ENCODE peak calls at places on chromosome 5, in six cellular contexts. One of them, this sample, is unnamed.

GRCh38 chr5:108989761-108990392 is 242.2 kb downstream of the FER start:
- DNase-seq in non-pigmented ciliary epithelial cell: peak
- DNase-seq in WTC11: no peak
- DNase-seq in PC-9: no peak
- DNase-seq in T follicular helper cell: no peak
- DNase-seq in posterior cingulate gyrus: no peak
- DNase-seq in this sample: no peak

GRCh38 chr5:82418608-82418950 is 140.4 kb upstream of the RPS23 start:
- DNase-seq in posterior cingulate gyrus: no peak
- DNase-seq in T follicular helper cell: no peak
- DNase-seq in PC-9: no peak
- DNase-seq in non-pigmented ciliary epithelial cell: no peak
- DNase-seq in WTC11: no peak
- DNase-seq in this sample: no peak

GRCh38 chr5:6652025-6652424 is 18.8 kb downstream of the SRD5A1 start:
- DNase-seq in posterior cingulate gyrus: no peak
- DNase-seq in PC-9: no peak
- DNase-seq in WTC11: no peak
- DNase-seq in T follicular helper cell: no peak
- DNase-seq in non-pigmented ciliary epithelial cell: no peak
- DNase-seq in this sample: no peak

GRCh38 chr5:168920019-168920813 is 341.0 kb upstream of the PANK3 start:
- DNase-seq in posterior cingulate gyrus: no peak
- DNase-seq in non-pigmented ciliary epithelial cell: no peak
- DNase-seq in WTC11: no peak
- DNase-seq in T follicular helper cell: no peak
- DNase-seq in PC-9: no peak
- DNase-seq in this sample: no peak

GRCh38 chr5:159135896-159136531 is 36.3 kb upstream of the EBF1 start:
- DNase-seq in T follicular helper cell: no peak
- DNase-seq in WTC11: no peak
- DNase-seq in PC-9: no peak
- DNase-seq in non-pigmented ciliary epithelial cell: peak
- DNase-seq in posterior cingulate gyrus: no peak
- DNase-seq in this sample: peak

GRCh38 chr5:139108056-139108811 is 89.9 kb downstream of the SIL1 start:
- DNase-seq in T follicular helper cell: no peak
- DNase-seq in non-pigmented ciliary epithelial cell: peak
- DNase-seq in WTC11: no peak
- DNase-seq in posterior cingulate gyrus: no peak
- DNase-seq in PC-9: no peak
- DNase-seq in this sample: no peak

GRCh38 chr5:160083012-160083436 is 36.2 kb downstream of the PWWP2A start:
- DNase-seq in PC-9: peak
- DNase-seq in WTC11: no peak
- DNase-seq in posterior cingulate gyrus: no peak
- DNase-seq in non-pigmented ciliary epithelial cell: peak
- DNase-seq in T follicular helper cell: no peak
- DNase-seq in this sample: peak

GRCh38 chr5:65927497-65928340 is 1.3 kb downstream of the ERBIN start:
- DNase-seq in non-pigmented ciliary epithelial cell: no peak
- DNase-seq in WTC11: no peak
- DNase-seq in PC-9: peak
- DNase-seq in T follicular helper cell: no peak
- DNase-seq in posterior cingulate gyrus: no peak
- DNase-seq in this sample: peak

GRCh38 chr5:87155076-87155475 is 112.6 kb upstream of the RASA1 start:
- DNase-seq in non-pigmented ciliary epithelial cell: no peak
- DNase-seq in T follicular helper cell: no peak
- DNase-seq in PC-9: no peak
- DNase-seq in posterior cingulate gyrus: no peak
- DNase-seq in WTC11: no peak
- DNase-seq in this sample: no peak

GRCh38 chr5:23208959-23209431 is 298.4 kb upstream of the PRDM9 start:
- DNase-seq in WTC11: peak
- DNase-seq in PC-9: peak
- DNase-seq in non-pigmented ciliary epithelial cell: peak
- DNase-seq in posterior cingulate gyrus: no peak
- DNase-seq in T follicular helper cell: no peak
- DNase-seq in this sample: peak

GRCh38 chr5:116242363-116242762 is 157.5 kb downstream of the COMMD10 start:
- DNase-seq in PC-9: no peak
- DNase-seq in T follicular helper cell: no peak
- DNase-seq in non-pigmented ciliary epithelial cell: no peak
- DNase-seq in posterior cingulate gyrus: no peak
- DNase-seq in WTC11: no peak
- DNase-seq in this sample: no peak

GRCh38 chr5:123422433-123423277 is 548 bp downstream of the CEP120 start:
- DNase-seq in T follicular helper cell: no peak
- DNase-seq in WTC11: no peak
- DNase-seq in PC-9: no peak
- DNase-seq in non-pigmented ciliary epithelial cell: no peak
- DNase-seq in posterior cingulate gyrus: no peak
- DNase-seq in this sample: peak

GRCh38 chr5:110969502-110969901 is 102.0 kb upstream of the TSLP start:
- DNase-seq in WTC11: no peak
- DNase-seq in posterior cingulate gyrus: no peak
- DNase-seq in non-pigmented ciliary epithelial cell: no peak
- DNase-seq in PC-9: no peak
- DNase-seq in T follicular helper cell: no peak
- DNase-seq in this sample: no peak

GRCh38 chr5:142618125-142618524 is 67.8 kb downstream of the FGF1 start:
- DNase-seq in posterior cingulate gyrus: no peak
- DNase-seq in non-pigmented ciliary epithelial cell: peak
- DNase-seq in T follicular helper cell: no peak
- DNase-seq in WTC11: no peak
- DNase-seq in PC-9: peak
- DNase-seq in this sample: peak

GRCh38 chr5:153498516-153498915 is 8.0 kb downstream of the GRIA1 start:
- DNase-seq in posterior cingulate gyrus: no peak
- DNase-seq in WTC11: no peak
- DNase-seq in non-pigmented ciliary epithelial cell: no peak
- DNase-seq in PC-9: no peak
- DNase-seq in T follicular helper cell: no peak
- DNase-seq in this sample: no peak

GRCh38 chr5:40682431-40683017 is 2.8 kb downstream of the PTGER4 start:
- DNase-seq in posterior cingulate gyrus: no peak
- DNase-seq in T follicular helper cell: no peak
- DNase-seq in non-pigmented ciliary epithelial cell: no peak
- DNase-seq in WTC11: no peak
- DNase-seq in PC-9: no peak
- DNase-seq in this sample: no peak

GRCh38 chr5:78905084-78905938 is 79.8 kb downstream of the ARSB start:
- DNase-seq in WTC11: no peak
- DNase-seq in posterior cingulate gyrus: no peak
- DNase-seq in PC-9: no peak
- DNase-seq in non-pigmented ciliary epithelial cell: no peak
- DNase-seq in T follicular helper cell: no peak
- DNase-seq in this sample: no peak

GRCh38 chr5:109078448-109078847 is 330.8 kb downstream of the FER start:
- DNase-seq in posterior cingulate gyrus: no peak
- DNase-seq in T follicular helper cell: no peak
- DNase-seq in PC-9: no peak
- DNase-seq in WTC11: no peak
- DNase-seq in non-pigmented ciliary epithelial cell: no peak
- DNase-seq in this sample: no peak

GRCh38 chr5:98905857-98906688 is 22.7 kb downstream of the CHD1 start:
- DNase-seq in non-pigmented ciliary epithelial cell: no peak
- DNase-seq in T follicular helper cell: no peak
- DNase-seq in posterior cingulate gyrus: no peak
- DNase-seq in WTC11: no peak
- DNase-seq in PC-9: no peak
- DNase-seq in this sample: peak

GRCh38 chr5:16160706-16161105 is 18.9 kb downstream of the MARCHF11 start:
- DNase-seq in non-pigmented ciliary epithelial cell: peak
- DNase-seq in T follicular helper cell: no peak
- DNase-seq in WTC11: no peak
- DNase-seq in posterior cingulate gyrus: peak
- DNase-seq in PC-9: peak
- DNase-seq in this sample: peak

GRCh38 chr5:178231736-178232123 is 872 bp downstream of the PHYKPL start:
- DNase-seq in WTC11: no peak
- DNase-seq in non-pigmented ciliary epithelial cell: no peak
- DNase-seq in PC-9: no peak
- DNase-seq in posterior cingulate gyrus: no peak
- DNase-seq in T follicular helper cell: no peak
- DNase-seq in this sample: no peak

This sample was measured in ACHN.